ENCODE peak calls at places on chromosome 4, in four cellular contexts. One of them, this sample, is unnamed.

GRCh38 chr4:152310223-152310622 is 225.7 kb downstream of the FBXW7 start:
- DNase-seq in vagina: no peak
- DNase-seq in GM23248: peak
- DNase-seq in HL-60: no peak
- DNase-seq in this sample: no peak

GRCh38 chr4:79294064-79294463 is 31.8 kb downstream of the NAA11 start:
- DNase-seq in GM23248: peak
- DNase-seq in vagina: no peak
- DNase-seq in HL-60: no peak
- DNase-seq in this sample: no peak

GRCh38 chr4:18847276-18847890 is 825.8 kb upstream of the LCORL start:
- DNase-seq in GM23248: no peak
- DNase-seq in HL-60: no peak
- DNase-seq in vagina: no peak
- DNase-seq in this sample: no peak

GRCh38 chr4:46931981-46932380 is 22.9 kb upstream of the COX7B2 start:
- DNase-seq in HL-60: peak
- DNase-seq in vagina: no peak
- DNase-seq in GM23248: peak
- DNase-seq in this sample: no peak

GRCh38 chr4:15779336-15779735 is 1.2 kb downstream of the CD38 start:
- DNase-seq in GM23248: peak
- DNase-seq in vagina: no peak
- DNase-seq in HL-60: peak
- DNase-seq in this sample: no peak

GRCh38 chr4:89420507-89420906 is 112.9 kb upstream of the GPRIN3 start:
- DNase-seq in vagina: no peak
- DNase-seq in HL-60: no peak
- DNase-seq in GM23248: peak
- DNase-seq in this sample: no peak

GRCh38 chr4:6239486-6239885 is 30.2 kb upstream of the WFS1 start:
- DNase-seq in GM23248: no peak
- DNase-seq in vagina: no peak
- DNase-seq in HL-60: no peak
- DNase-seq in this sample: no peak

GRCh38 chr4:92121099-92121498 is 182.7 kb upstream of the GRID2 start:
- DNase-seq in HL-60: no peak
- DNase-seq in GM23248: no peak
- DNase-seq in vagina: no peak
- DNase-seq in this sample: no peak

GRCh38 chr4:140497776-140498636 is at the start of gene MGAT4D:
- DNase-seq in GM23248: peak
- DNase-seq in vagina: no peak
- DNase-seq in HL-60: no peak
- DNase-seq in this sample: no peak

GRCh38 chr4:112057479-112057878 is 87.8 kb upstream of the FAM241A start:
- DNase-seq in HL-60: no peak
- DNase-seq in GM23248: no peak
- DNase-seq in vagina: no peak
- DNase-seq in this sample: no peak

GRCh38 chr4:8225704-8226443 is 26.8 kb downstream of the SH3TC1 start:
- DNase-seq in GM23248: no peak
- DNase-seq in HL-60: no peak
- DNase-seq in vagina: no peak
- DNase-seq in this sample: no peak

GRCh38 chr4:140523857-140524742 is at the start of gene ELMOD2:
- DNase-seq in HL-60: peak
- DNase-seq in vagina: peak
- DNase-seq in GM23248: peak
- DNase-seq in this sample: peak

GRCh38 chr4:89994176-89994873 is 99.7 kb downstream of the MMRN1 start:
- DNase-seq in vagina: no peak
- DNase-seq in GM23248: no peak
- DNase-seq in HL-60: no peak
- DNase-seq in this sample: no peak

GRCh38 chr4:98950925-98951324 is 22.0 kb upstream of the EIF4E start:
- DNase-seq in HL-60: no peak
- DNase-seq in vagina: no peak
- DNase-seq in GM23248: peak
- DNase-seq in this sample: no peak

GRCh38 chr4:148539387-148539786 is 97.2 kb upstream of the NR3C2 start:
- DNase-seq in HL-60: no peak
- DNase-seq in GM23248: no peak
- DNase-seq in vagina: no peak
- DNase-seq in this sample: no peak

GRCh38 chr4:152104846-152105462 is 344.1 kb upstream of the GATB start:
- DNase-seq in vagina: no peak
- DNase-seq in GM23248: no peak
- DNase-seq in HL-60: no peak
- DNase-seq in this sample: no peak

GRCh38 chr4:6991771-6992557 is 51.2 kb upstream of the TADA2B start:
- DNase-seq in vagina: no peak
- DNase-seq in HL-60: peak
- DNase-seq in GM23248: peak
- DNase-seq in this sample: peak

GRCh38 chr4:78644744-78645330 is 93.3 kb downstream of the ANXA3 start:
- DNase-seq in GM23248: peak
- DNase-seq in vagina: no peak
- DNase-seq in HL-60: peak
- DNase-seq in this sample: peak

GRCh38 chr4:87144346-87144745 is 76.1 kb downstream of the KLHL8 start:
- DNase-seq in vagina: no peak
- DNase-seq in GM23248: no peak
- DNase-seq in HL-60: peak
- DNase-seq in this sample: no peak

GRCh38 chr4:27121830-27122229 is 261.2 kb downstream of the STIM2 start:
- DNase-seq in HL-60: no peak
- DNase-seq in GM23248: no peak
- DNase-seq in vagina: no peak
- DNase-seq in this sample: no peak

GRCh38 chr4:108783666-108784463 is 21.0 kb upstream of the ETNPPL start:
- DNase-seq in GM23248: peak
- DNase-seq in vagina: no peak
- DNase-seq in HL-60: no peak
- DNase-seq in this sample: no peak

GRCh38 chr4:18071894-18072293 is 50.3 kb upstream of the LCORL start:
- DNase-seq in vagina: no peak
- DNase-seq in GM23248: no peak
- DNase-seq in HL-60: no peak
- DNase-seq in this sample: no peak

GRCh38 chr4:113327513-113327912 is 278.1 kb downstream of the ANK2 start:
- DNase-seq in vagina: no peak
- DNase-seq in HL-60: peak
- DNase-seq in GM23248: peak
- DNase-seq in this sample: no peak

GRCh38 chr4:47031713-47032404 is 492 bp downstream of the GABRB1 start:
- DNase-seq in GM23248: no peak
- DNase-seq in vagina: no peak
- DNase-seq in HL-60: peak
- DNase-seq in this sample: no peak

GRCh38 chr4:154467886-154468285 is 23.7 kb downstream of the DCHS2 start:
- DNase-seq in HL-60: no peak
- DNase-seq in GM23248: peak
- DNase-seq in vagina: no peak
- DNase-seq in this sample: peak

GRCh38 chr4:99324978-99325377 is 3.8 kb upstream of the ADH1B start:
- DNase-seq in HL-60: no peak
- DNase-seq in vagina: no peak
- DNase-seq in GM23248: peak
- DNase-seq in this sample: no peak

GRCh38 chr4:337932-338758 is 531 bp downstream of the ZNF141 start:
- DNase-seq in GM23248: peak
- DNase-seq in vagina: no peak
- DNase-seq in HL-60: peak
- DNase-seq in this sample: no peak

GRCh38 chr4:4901877-4902276 is 42.4 kb downstream of the MSX1 start:
- DNase-seq in vagina: no peak
- DNase-seq in HL-60: no peak
- DNase-seq in GM23248: no peak
- DNase-seq in this sample: no peak

GRCh38 chr4:64001229-64001898 is 407.9 kb downstream of the TECRL start:
- DNase-seq in GM23248: no peak
- DNase-seq in HL-60: no peak
- DNase-seq in vagina: no peak
- DNase-seq in this sample: no peak

GRCh38 chr4:183721207-183722081 is 62.4 kb downstream of the TRAPPC11 start:
- DNase-seq in HL-60: peak
- DNase-seq in vagina: no peak
- DNase-seq in GM23248: peak
- DNase-seq in this sample: no peak

GRCh38 chr4:7515390-7515902 is 80.7 kb upstream of the PSAPL1 start:
- DNase-seq in GM23248: no peak
- DNase-seq in vagina: no peak
- DNase-seq in HL-60: no peak
- DNase-seq in this sample: no peak

GRCh38 chr4:1890979-1891378 is 19.8 kb downstream of the NSD2 start:
- DNase-seq in HL-60: no peak
- DNase-seq in GM23248: no peak
- DNase-seq in vagina: no peak
- DNase-seq in this sample: no peak

GRCh38 chr4:152115794-152116193 is 355.0 kb upstream of the GATB start:
- DNase-seq in vagina: no peak
- DNase-seq in HL-60: no peak
- DNase-seq in GM23248: no peak
- DNase-seq in this sample: no peak

GRCh38 chr4:141469392-141469791 is 167.0 kb upstream of the IL15 start:
- DNase-seq in HL-60: no peak
- DNase-seq in vagina: no peak
- DNase-seq in GM23248: peak
- DNase-seq in this sample: no peak

GRCh38 chr4:164383187-164384181 is 370.4 kb upstream of the SMIM31 start:
- DNase-seq in vagina: no peak
- DNase-seq in GM23248: peak
- DNase-seq in HL-60: no peak
- DNase-seq in this sample: no peak

GRCh38 chr4:123967360-123967759 is 570.8 kb downstream of the SPRY1 start:
- DNase-seq in vagina: no peak
- DNase-seq in GM23248: no peak
- DNase-seq in HL-60: no peak
- DNase-seq in this sample: no peak

GRCh38 chr4:40057540-40058091 is 966 bp downstream of the N4BP2 start:
- DNase-seq in HL-60: peak
- DNase-seq in GM23248: peak
- DNase-seq in vagina: no peak
- DNase-seq in this sample: peak

GRCh38 chr4:113979973-113980615 is 647 bp upstream of the ARSJ start:
- DNase-seq in GM23248: peak
- DNase-seq in HL-60: no peak
- DNase-seq in vagina: no peak
- DNase-seq in this sample: no peak

GRCh38 chr4:179225594-179225993 is 1783.4 kb upstream of the AGA start:
- DNase-seq in vagina: no peak
- DNase-seq in GM23248: no peak
- DNase-seq in HL-60: no peak
- DNase-seq in this sample: no peak

GRCh38 chr4:99404595-99405287 is 30.4 kb downstream of the ADH7 start:
- DNase-seq in HL-60: no peak
- DNase-seq in vagina: no peak
- DNase-seq in GM23248: peak
- DNase-seq in this sample: peak

GRCh38 chr4:122086338-122086737 is 65.8 kb upstream of the BLTP1 start:
- DNase-seq in HL-60: no peak
- DNase-seq in GM23248: no peak
- DNase-seq in vagina: no peak
- DNase-seq in this sample: no peak
- H3K27ac ChIP-seq in HL-60: no peak
- H3K27ac ChIP-seq in GM23248: no peak
- H3K27ac ChIP-seq in vagina: no peak
- H3K27ac ChIP-seq in this sample: no peak

DNA sequence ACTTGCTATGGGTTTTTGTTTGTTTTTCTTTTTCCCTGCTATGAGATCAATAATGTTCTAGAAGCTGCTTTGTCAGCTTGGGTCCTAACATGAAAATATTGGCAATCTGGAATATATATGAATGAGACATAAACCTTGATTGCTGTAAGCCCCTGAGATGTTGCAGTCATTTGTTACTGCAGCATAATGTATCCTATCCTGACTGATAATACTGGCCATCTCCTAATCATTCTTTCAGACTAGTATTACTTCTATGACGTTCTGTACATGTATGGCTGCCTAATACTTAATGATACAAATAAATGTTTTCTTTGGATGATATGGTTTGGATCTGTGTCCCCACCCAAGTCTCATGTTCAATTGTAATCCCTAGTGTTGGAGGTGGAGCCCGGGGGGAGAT is 19.3 kb upstream of the SLAIN2 start:
- DNase-seq in HL-60: no peak
- DNase-seq in vagina: no peak
- DNase-seq in GM23248: no peak
- DNase-seq in this sample: no peak
- H3K27ac ChIP-seq in HL-60: no peak
- H3K27ac ChIP-seq in vagina: no peak
- H3K27ac ChIP-seq in GM23248: no peak
- H3K27ac ChIP-seq in this sample: no peak

GRCh38 chr4:170109586-170110289 is 20.0 kb upstream of the AADAT start:
- DNase-seq in HL-60: no peak
- DNase-seq in GM23248: peak
- DNase-seq in vagina: no peak
- DNase-seq in this sample: no peak
- H3K27ac ChIP-seq in HL-60: no peak
- H3K27ac ChIP-seq in GM23248: no peak
- H3K27ac ChIP-seq in vagina: no peak
- H3K27ac ChIP-seq in this sample: no peak

GRCh38 chr4:76238236-76238635 is 13.3 kb upstream of the FAM47E start:
- DNase-seq in vagina: no peak
- DNase-seq in GM23248: no peak
- DNase-seq in HL-60: no peak
- DNase-seq in this sample: no peak
- H3K27ac ChIP-seq in vagina: no peak
- H3K27ac ChIP-seq in GM23248: no peak
- H3K27ac ChIP-seq in HL-60: no peak
- H3K27ac ChIP-seq in this sample: no peak

DNA sequence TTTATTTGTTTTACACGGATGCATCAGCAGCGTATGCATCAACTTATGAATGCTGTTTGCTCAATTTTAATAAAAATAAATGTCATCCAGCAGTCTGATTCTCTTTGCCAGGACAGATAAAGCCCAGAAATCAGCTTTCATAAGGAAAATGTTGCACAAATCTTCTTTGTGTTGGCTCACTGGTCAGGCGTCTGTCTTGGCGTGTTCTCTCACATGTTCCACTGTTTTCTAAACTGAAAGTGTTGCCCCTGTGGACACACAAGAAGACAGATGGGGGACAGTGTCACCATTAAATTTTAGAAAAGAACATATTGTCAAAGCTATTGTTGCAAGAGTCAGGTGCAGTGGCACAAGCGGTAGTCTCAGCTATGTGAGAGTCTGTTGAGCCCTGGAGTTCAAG is 316.2 kb downstream of the CENPC start:
- DNase-seq in HL-60: no peak
- DNase-seq in GM23248: no peak
- DNase-seq in vagina: no peak
- DNase-seq in this sample: no peak
- H3K27ac ChIP-seq in HL-60: no peak
- H3K27ac ChIP-seq in GM23248: no peak
- H3K27ac ChIP-seq in vagina: no peak
- H3K27ac ChIP-seq in this sample: no peak